ENCODE peak calls at places on chromosomes 12 and 14, in seven cellular contexts. One of them, this sample, is unnamed.

GRCh38 chr12:49868952-49869815 is 26.3 kb upstream of the BCDIN3D start:
- DNase-seq in heart right ventricle: peak
- DNase-seq in fibroblast of lung: peak
- DNase-seq in A549: peak
- DNase-seq in upper lobe of right lung: peak
- DNase-seq in heart left ventricle: peak
- DNase-seq in RWPE1: no peak
- DNase-seq in this sample: peak

GRCh38 chr12:67268335-67268895 is 743 bp upstream of the CAND1 start:
- DNase-seq in heart right ventricle: peak
- DNase-seq in fibroblast of lung: peak
- DNase-seq in A549: peak
- DNase-seq in upper lobe of right lung: peak
- DNase-seq in heart left ventricle: peak
- DNase-seq in RWPE1: peak
- DNase-seq in this sample: peak

GRCh38 chr14:100317897-100318808 is 5.0 kb upstream of the SLC25A47 start:
- DNase-seq in heart right ventricle: peak
- DNase-seq in fibroblast of lung: peak
- DNase-seq in A549: peak
- DNase-seq in upper lobe of right lung: peak
- DNase-seq in heart left ventricle: peak
- DNase-seq in RWPE1: no peak
- DNase-seq in this sample: peak

GRCh38 chr12:76284816-76285750 is 63.1 kb downstream of the BBS10 start:
- DNase-seq in heart right ventricle: no peak
- DNase-seq in fibroblast of lung: peak
- DNase-seq in A549: peak
- DNase-seq in upper lobe of right lung: no peak
- DNase-seq in heart left ventricle: no peak
- DNase-seq in RWPE1: no peak
- DNase-seq in this sample: no peak

GRCh38 chr12:60393093-60393492 is 797.3 kb downstream of the SLC16A7 start:
- DNase-seq in heart right ventricle: no peak
- DNase-seq in fibroblast of lung: no peak
- DNase-seq in A549: no peak
- DNase-seq in upper lobe of right lung: no peak
- DNase-seq in heart left ventricle: no peak
- DNase-seq in RWPE1: no peak
- DNase-seq in this sample: no peak

GRCh38 chr12:111469406-111469805 is 63.7 kb downstream of the SH2B3 start:
- DNase-seq in heart right ventricle: no peak
- DNase-seq in fibroblast of lung: peak
- DNase-seq in A549: no peak
- DNase-seq in upper lobe of right lung: no peak
- DNase-seq in heart left ventricle: no peak
- DNase-seq in RWPE1: no peak
- DNase-seq in this sample: no peak

GRCh38 chr12:123363743-123364531 is 710 bp downstream of the SBNO1 start:
- DNase-seq in heart right ventricle: peak
- DNase-seq in fibroblast of lung: peak
- DNase-seq in A549: peak
- DNase-seq in upper lobe of right lung: peak
- DNase-seq in heart left ventricle: peak
- DNase-seq in RWPE1: peak
- DNase-seq in this sample: no peak

GRCh38 chr14:30521899-30522736 is 36.8 kb upstream of the G2E3 start:
- DNase-seq in heart right ventricle: no peak
- DNase-seq in fibroblast of lung: peak
- DNase-seq in A549: peak
- DNase-seq in upper lobe of right lung: no peak
- DNase-seq in heart left ventricle: no peak
- DNase-seq in RWPE1: peak
- DNase-seq in this sample: no peak

GRCh38 chr12:106170285-106170684 is 31.5 kb upstream of the NUAK1 start:
- DNase-seq in heart right ventricle: no peak
- DNase-seq in fibroblast of lung: peak
- DNase-seq in A549: peak
- DNase-seq in upper lobe of right lung: no peak
- DNase-seq in heart left ventricle: no peak
- DNase-seq in RWPE1: no peak
- DNase-seq in this sample: peak

GRCh38 chr14:98953544-98954346 is 318.3 kb downstream of the BCL11B start:
- DNase-seq in heart right ventricle: peak
- DNase-seq in fibroblast of lung: peak
- DNase-seq in A549: peak
- DNase-seq in upper lobe of right lung: no peak
- DNase-seq in heart left ventricle: peak
- DNase-seq in RWPE1: peak
- DNase-seq in this sample: peak

GRCh38 chr14:100015251-100015655 is 50.0 kb upstream of the EVL start:
- DNase-seq in heart right ventricle: no peak
- DNase-seq in fibroblast of lung: no peak
- DNase-seq in A549: no peak
- DNase-seq in upper lobe of right lung: no peak
- DNase-seq in heart left ventricle: no peak
- DNase-seq in RWPE1: no peak
- DNase-seq in this sample: no peak

GRCh38 chr12:26845984-26846383 is 13.0 kb upstream of the ITPR2 start:
- DNase-seq in heart right ventricle: no peak
- DNase-seq in fibroblast of lung: peak
- DNase-seq in A549: no peak
- DNase-seq in upper lobe of right lung: no peak
- DNase-seq in heart left ventricle: no peak
- DNase-seq in RWPE1: no peak
- DNase-seq in this sample: no peak

GRCh38 chr14:100375273-100375962 is 52.3 kb downstream of the SLC25A47 start:
- DNase-seq in heart right ventricle: peak
- DNase-seq in fibroblast of lung: peak
- DNase-seq in A549: peak
- DNase-seq in upper lobe of right lung: peak
- DNase-seq in heart left ventricle: peak
- DNase-seq in RWPE1: peak
- DNase-seq in this sample: peak

GRCh38 chr12:22321018-22321605 is 13.4 kb downstream of the ST8SIA1 start:
- DNase-seq in heart right ventricle: no peak
- DNase-seq in fibroblast of lung: no peak
- DNase-seq in A549: no peak
- DNase-seq in upper lobe of right lung: no peak
- DNase-seq in heart left ventricle: no peak
- DNase-seq in RWPE1: no peak
- DNase-seq in this sample: peak

GRCh38 chr12:32983968-32984367 is 87.4 kb upstream of the PKP2 start:
- DNase-seq in heart right ventricle: no peak
- DNase-seq in fibroblast of lung: no peak
- DNase-seq in A549: no peak
- DNase-seq in upper lobe of right lung: no peak
- DNase-seq in heart left ventricle: no peak
- DNase-seq in RWPE1: no peak
- DNase-seq in this sample: no peak

GRCh38 chr12:94770397-94770759 is 120.0 kb upstream of the TMCC3 start:
- DNase-seq in heart right ventricle: no peak
- DNase-seq in fibroblast of lung: no peak
- DNase-seq in A549: no peak
- DNase-seq in upper lobe of right lung: no peak
- DNase-seq in heart left ventricle: no peak
- DNase-seq in RWPE1: no peak
- DNase-seq in this sample: peak
- H3K27ac ChIP-seq in heart right ventricle: no peak
- H3K27ac ChIP-seq in fibroblast of lung: no peak
- H3K27ac ChIP-seq in A549: no peak
- H3K27ac ChIP-seq in upper lobe of right lung: no peak
- H3K27ac ChIP-seq in heart left ventricle: no peak
- H3K27ac ChIP-seq in RWPE1: no peak
- H3K27ac ChIP-seq in this sample: peak

DNA sequence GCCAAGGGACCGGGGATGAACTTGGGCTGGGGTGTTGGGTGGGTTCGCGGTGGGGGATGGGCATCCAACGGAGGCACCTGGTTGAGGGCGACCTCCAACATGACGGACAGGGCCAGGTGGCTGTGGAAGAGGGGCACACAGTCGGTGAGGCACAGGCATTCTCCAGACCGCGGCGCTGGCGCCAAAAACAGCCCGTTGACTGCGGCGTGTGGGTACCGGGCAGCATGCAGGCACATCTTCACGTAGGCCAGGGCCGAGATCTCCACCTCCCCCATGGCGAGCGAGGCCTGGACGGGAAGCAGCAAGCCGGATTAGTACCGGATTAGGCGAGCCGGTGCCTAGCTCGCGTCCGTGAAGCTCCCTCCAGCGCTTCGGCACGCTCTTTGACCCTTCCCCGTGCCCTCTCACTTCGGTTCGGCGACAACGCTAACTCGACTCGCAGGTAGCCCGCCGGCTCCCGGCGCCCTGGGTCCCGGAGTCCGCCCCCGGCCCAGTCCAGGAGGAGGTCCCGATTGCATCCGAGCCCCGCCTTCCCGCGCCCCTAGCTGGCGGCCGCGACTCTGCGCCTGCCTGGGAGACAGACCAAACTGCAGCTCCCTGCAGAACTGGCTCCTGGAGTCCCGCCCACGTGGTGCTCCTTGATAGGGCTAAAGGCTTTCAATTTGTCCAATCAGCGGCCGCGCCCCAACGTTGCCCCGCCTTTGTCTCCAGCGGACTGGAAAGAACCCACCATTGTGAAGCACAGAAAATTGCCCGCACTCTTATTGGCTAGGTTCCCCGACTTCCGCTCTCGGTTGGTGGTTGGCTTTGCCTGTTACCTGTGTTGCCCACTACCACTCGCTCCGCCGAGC is at the start of gene EMC9:
- DNase-seq in heart right ventricle: peak
- DNase-seq in fibroblast of lung: peak
- DNase-seq in A549: peak
- DNase-seq in upper lobe of right lung: peak
- DNase-seq in heart left ventricle: peak
- DNase-seq in RWPE1: peak
- DNase-seq in this sample: peak
- TF ChIP-seq CTCF in heart right ventricle: peak
- TF ChIP-seq CTCF in fibroblast of lung: no peak
- TF ChIP-seq CTCF in A549: no peak
- TF ChIP-seq CTCF in upper lobe of right lung: peak
- TF ChIP-seq CTCF in heart left ventricle: peak
- TF ChIP-seq CTCF in RWPE1: no peak
- TF ChIP-seq CTCF in this sample: peak

GRCh38 chr14:24071144-24071697 is at the start of gene CPNE6:
- DNase-seq in heart right ventricle: no peak
- DNase-seq in fibroblast of lung: no peak
- DNase-seq in A549: no peak
- DNase-seq in upper lobe of right lung: no peak
- DNase-seq in heart left ventricle: no peak
- DNase-seq in RWPE1: no peak
- DNase-seq in this sample: no peak
- H3K27ac ChIP-seq in heart right ventricle: no peak
- H3K27ac ChIP-seq in fibroblast of lung: no peak
- H3K27ac ChIP-seq in A549: no peak
- H3K27ac ChIP-seq in upper lobe of right lung: no peak
- H3K27ac ChIP-seq in heart left ventricle: no peak
- H3K27ac ChIP-seq in RWPE1: no peak
- H3K27ac ChIP-seq in this sample: no peak

DNA sequence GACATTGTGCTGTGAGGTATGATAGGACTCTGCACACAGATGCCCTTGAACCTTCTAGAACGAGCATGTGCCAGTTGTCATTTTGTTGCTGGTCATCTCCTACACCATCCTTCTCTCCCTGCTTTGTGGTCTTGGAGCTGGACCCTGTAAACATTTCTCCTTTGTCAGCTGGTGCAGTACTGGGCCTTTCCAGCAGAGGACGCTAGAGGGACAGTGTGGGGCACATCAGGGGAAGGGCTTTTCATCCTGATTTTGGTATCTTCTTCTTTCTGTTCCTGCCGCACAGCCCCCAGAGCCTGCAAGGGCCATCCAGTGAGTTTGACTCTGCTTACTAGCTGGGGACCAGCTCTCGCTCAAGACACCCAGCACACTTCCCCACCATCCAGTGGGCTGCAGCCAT is 484.6 kb downstream of the AACS start:
- DNase-seq in heart right ventricle: no peak
- DNase-seq in fibroblast of lung: no peak
- DNase-seq in A549: peak
- DNase-seq in upper lobe of right lung: no peak
- DNase-seq in heart left ventricle: no peak
- DNase-seq in RWPE1: no peak
- DNase-seq in this sample: no peak
- TF ChIP-seq CTCF in heart right ventricle: peak
- TF ChIP-seq CTCF in fibroblast of lung: peak
- TF ChIP-seq CTCF in A549: no peak
- TF ChIP-seq CTCF in upper lobe of right lung: peak
- TF ChIP-seq CTCF in heart left ventricle: peak
- TF ChIP-seq CTCF in RWPE1: peak
- TF ChIP-seq CTCF in this sample: no peak

GRCh38 chr14:61538464-61539022 is 156.8 kb upstream of the HIF1A start:
- DNase-seq in heart right ventricle: no peak
- DNase-seq in fibroblast of lung: no peak
- DNase-seq in A549: no peak
- DNase-seq in upper lobe of right lung: no peak
- DNase-seq in heart left ventricle: no peak
- DNase-seq in RWPE1: no peak
- DNase-seq in this sample: no peak
- H3K27ac ChIP-seq in heart right ventricle: peak
- H3K27ac ChIP-seq in fibroblast of lung: no peak
- H3K27ac ChIP-seq in A549: peak
- H3K27ac ChIP-seq in upper lobe of right lung: peak
- H3K27ac ChIP-seq in heart left ventricle: no peak
- H3K27ac ChIP-seq in RWPE1: peak
- H3K27ac ChIP-seq in this sample: peak

This sample was measured in thyroid gland.